ENCODE peak calls at places on chromosomes 3 and 15, in nine cellular contexts. C, B, A, W, F, U, Y, M and L are unnamed samples.

GRCh38 chr3:135908225-135908624 is 57.3 kb upstream of the PPP2R3A start:
- DNase-seq in B (no peak), C (no peak), M (no peak), A (no peak), F (peak), W (peak), Y (no peak), U (no peak), L (peak)

GRCh38 chr3:44914936-44915335 is 40.5 kb downstream of the TGM4 start:
- DNase-seq in Y (no peak), F (peak), U (no peak), B (peak), A (peak), W (peak), C (peak), M (no peak), L (peak)

GRCh38 chr3:42497009-42497731 is 5.3 kb upstream of the VIPR1 start:
- DNase-seq in B (peak), F (peak), U (no peak), M (no peak), A (peak), Y (no peak), C (peak), W (no peak), L (peak)

GRCh38 chr15:45588199-45588910 is 1.2 kb downstream of the BLOC1S6 start:
- DNase-seq in A (peak), W (peak), M (no peak), F (peak), B (no peak), C (no peak), Y (no peak), U (no peak), L (peak)

GRCh38 chr15:66679657-66680108 is 22.4 kb upstream of the SMAD6 start:
- DNase-seq in W (no peak), A (peak), F (no peak), U (no peak), B (no peak), M (no peak), C (peak), Y (peak), L (no peak)

GRCh38 chr15:79060175-79060574 is 30.4 kb downstream of the RASGRF1 start:
- DNase-seq in W (no peak), B (no peak), C (peak), Y (no peak), F (no peak), U (no peak), A (no peak), M (no peak), L (no peak)

GRCh38 chr15:45548753-45549520 is 26.4 kb upstream of the SLC30A4 start:
- DNase-seq in U (no peak), B (peak), F (no peak), C (no peak), M (no peak), A (no peak), Y (no peak), W (no peak), L (no peak)

GRCh38 chr3:110180733-110181132 is 843.4 kb upstream of the DPPA4 start:
- DNase-seq in B (peak), M (peak), F (peak), A (no peak), Y (peak), W (no peak), C (no peak), U (no peak), L (no peak)

GRCh38 chr15:53586815-53587214 is 172.6 kb downstream of the WDR72 start:
- DNase-seq in B (no peak), Y (no peak), A (no peak), W (no peak), M (no peak), C (peak), U (no peak), F (no peak), L (peak)

GRCh38 chr3:175336406-175337133 is 477.4 kb downstream of the NAALADL2 start:
- DNase-seq in Y (no peak), F (no peak), A (no peak), C (no peak), W (no peak), U (no peak), M (no peak), B (no peak), L (peak)

GRCh38 chr3:197289726-197290125 is 8.7 kb downstream of the DLG1 start:
- DNase-seq in B (no peak), F (peak), U (no peak), W (no peak), A (peak), Y (no peak), C (no peak), M (no peak), L (peak)

GRCh38 chr3:179015551-179016020 is 56.0 kb downstream of the ZMAT3 start:
- DNase-seq in B (peak), Y (peak), W (peak), M (peak), A (peak), F (peak), C (peak), U (peak), L (peak)

GRCh38 chr15:98190914-98191313 is 230.4 kb downstream of the ARRDC4 start:
- DNase-seq in A (no peak), F (no peak), W (no peak), M (no peak), U (no peak), B (no peak), Y (no peak), C (no peak), L (no peak)

GRCh38 chr15:81176291-81176893 is 20.3 kb upstream of the IL16 start:
- DNase-seq in U (no peak), M (no peak), Y (peak), B (no peak), A (no peak), C (peak), W (no peak), F (no peak), L (no peak)

GRCh38 chr15:66878761-66879160 is 176.7 kb downstream of the SMAD6 start:
- DNase-seq in B (no peak), M (no peak), A (no peak), C (no peak), W (no peak), U (no peak), F (no peak), Y (no peak), L (no peak)

GRCh38 chr3:116000315-116000714 is 377.0 kb downstream of the GAP43 start:
- DNase-seq in B (peak), A (peak), F (peak), U (no peak), Y (no peak), W (peak), C (no peak), M (no peak), L (peak)

GRCh38 chr15:63909819-63910437 is 76.2 kb upstream of the HERC1 start:
- DNase-seq in C (no peak), U (no peak), B (peak), F (peak), M (no peak), W (no peak), Y (no peak), A (peak), L (peak)

GRCh38 chr15:98421419-98422085 is 226.8 kb upstream of the IGF1R start:
- DNase-seq in C (peak), A (peak), Y (peak), F (peak), M (peak), B (peak), U (no peak), W (peak), L (peak)

GRCh38 chr3:73508330-73508954 is 116.3 kb downstream of the PDZRN3 start:
- DNase-seq in F (peak), U (no peak), B (peak), C (peak), Y (peak), A (peak), W (peak), M (peak), L (peak)

GRCh38 chr3:165835431-165835830 is 1.8 kb downstream of the BCHE start:
- DNase-seq in U (no peak), F (no peak), C (no peak), B (no peak), Y (no peak), M (no peak), A (no peak), W (no peak), L (no peak)

GRCh38 chr3:23405081-23405480 is 202.0 kb downstream of the UBE2E2 start:
- DNase-seq in F (no peak), U (no peak), B (no peak), A (no peak), C (no peak), Y (no peak), W (no peak), M (no peak), L (peak)

GRCh38 chr3:157429703-157430102 is 6.9 kb upstream of the PTX3 start:
- DNase-seq in Y (no peak), C (no peak), F (peak), B (peak), W (no peak), U (no peak), M (no peak), A (peak), L (peak)

GRCh38 chr3:23258110-23258509 is 55.0 kb downstream of the UBE2E2 start:
- DNase-seq in C (no peak), W (no peak), B (no peak), U (no peak), A (peak), F (peak), Y (no peak), M (no peak), L (peak)

GRCh38 chr3:150251654-150252053 is 156.4 kb upstream of the TSC22D2 start:
- DNase-seq in C (no peak), M (no peak), F (peak), Y (no peak), U (no peak), A (peak), B (no peak), W (no peak), L (peak)

GRCh38 chr3:43883729-43884396 is 193.1 kb downstream of the ABHD5 start:
- DNase-seq in C (no peak), U (no peak), B (no peak), F (no peak), M (no peak), Y (peak), A (no peak), W (no peak), L (no peak)

GRCh38 chr15:48177383-48177874 is 666 bp downstream of the MYEF2 start:
- DNase-seq in W (no peak), Y (peak), F (peak), M (no peak), C (no peak), U (no peak), A (peak), B (peak), L (peak)

GRCh38 chr15:83108266-83109219 is 1.1 kb downstream of the TM6SF1 start:
- DNase-seq in M (peak), W (no peak), C (peak), Y (peak), F (no peak), U (no peak), B (no peak), A (peak), L (peak)

GRCh38 chr3:53478166-53478830 is 16.1 kb upstream of the CACNA1D start:
- DNase-seq in F (no peak), M (no peak), A (no peak), C (no peak), U (no peak), W (no peak), Y (no peak), B (no peak), L (peak)